ENCODE peak calls at places on chromosome 20, in four cellular contexts. I is H1, Y is HepG2, R is A549. U is an unnamed sample.

GRCh38 chr20:48574383-48574782 is 253.4 kb downstream of the PREX1 start:
- DNase-seq in I (no peak), Y (no peak), R (peak; percentile 68), U (peak; percentile 17)

GRCh38 chr20:25237610-25238318 is 10.1 kb upstream of the PYGB start:
- DNase-seq in I (no peak), Y (peak; percentile 90), R (peak; percentile 99), U (peak; percentile 65)

GRCh38 chr20:1302578-1303541 is 26.1 kb downstream of the SDCBP2 start:
- DNase-seq in I (no peak), Y (no peak), R (no peak), U (no peak)

GRCh38 chr20:25308083-25308491 is 60.2 kb downstream of the PYGB start:
- DNase-seq in I (no peak), Y (no peak), R (no peak), U (no peak)

GRCh38 chr20:17226410-17227198 is at the start of gene PCSK2:
- DNase-seq in I (peak; percentile 60), Y (no peak), R (peak; percentile 31), U (peak; percentile 40)

GRCh38 chr20:2753456-2754040 is 46.9 kb downstream of the CPXM1 start:
- DNase-seq in I (no peak), Y (no peak), R (no peak), U (no peak)

GRCh38 chr20:4297141-4297826 is 281.9 kb upstream of the RNF24 start:
- DNase-seq in I (no peak), Y (peak; percentile 43), R (no peak), U (no peak)

GRCh38 chr20:25220810-25221591 is 25.5 kb downstream of the ENTPD6 start:
- DNase-seq in I (no peak), Y (no peak), R (no peak), U (no peak)

GRCh38 chr20:3231889-3232588 is 7.0 kb downstream of the SLC4A11 start:
- DNase-seq in I (no peak), Y (peak; percentile 90), R (no peak), U (no peak)

GRCh38 chr20:19371112-19371511 is 158.7 kb downstream of the SLC24A3 start:
- DNase-seq in I (no peak), Y (no peak), R (no peak), U (no peak)

GRCh38 chr20:50852085-50852484 is 57.2 kb downstream of the BCAS4 start:
- DNase-seq in I (no peak), Y (no peak), R (no peak), U (no peak)

GRCh38 chr20:51985013-51985415 is 182.7 kb upstream of the SALL4 start:
- DNase-seq in I (no peak), Y (peak; percentile 54), R (peak; percentile 82), U (no peak)

GRCh38 chr20:44765647-44766367 is 20.1 kb downstream of the KCNK15 start:
- DNase-seq in I (no peak), Y (no peak), R (peak; percentile 37), U (no peak)

GRCh38 chr20:42260216-42260615 is 642.0 kb upstream of the CHD6 start:
- DNase-seq in I (no peak), Y (no peak), R (no peak), U (no peak)

GRCh38 chr20:4811661-4812181 is 90.0 kb downstream of the PRND start:
- DNase-seq in I (no peak), Y (no peak), R (no peak), U (no peak)

GRCh38 chr20:17885544-17885943 is 83.0 kb downstream of the SNX5 start:
- DNase-seq in I (no peak), Y (no peak), R (no peak), U (no peak)

GRCh38 chr20:15061955-15062354 is 724.5 kb upstream of the FLRT3 start:
- DNase-seq in I (no peak), Y (peak; percentile 97), R (peak; percentile 34), U (no peak)

GRCh38 chr20:49668181-49668877 is 45.3 kb downstream of the B4GALT5 start:
- DNase-seq in I (no peak), Y (no peak), R (no peak), U (peak; percentile 92)

GRCh38 chr20:5845686-5846651 is 95.8 kb downstream of the SHLD1 start:
- DNase-seq in I (no peak), Y (no peak), R (peak; percentile 39), U (no peak)
- TF ChIP-seq PHF8 in I (no peak), Y (no peak), R (no peak), U (no peak)

DNA sequence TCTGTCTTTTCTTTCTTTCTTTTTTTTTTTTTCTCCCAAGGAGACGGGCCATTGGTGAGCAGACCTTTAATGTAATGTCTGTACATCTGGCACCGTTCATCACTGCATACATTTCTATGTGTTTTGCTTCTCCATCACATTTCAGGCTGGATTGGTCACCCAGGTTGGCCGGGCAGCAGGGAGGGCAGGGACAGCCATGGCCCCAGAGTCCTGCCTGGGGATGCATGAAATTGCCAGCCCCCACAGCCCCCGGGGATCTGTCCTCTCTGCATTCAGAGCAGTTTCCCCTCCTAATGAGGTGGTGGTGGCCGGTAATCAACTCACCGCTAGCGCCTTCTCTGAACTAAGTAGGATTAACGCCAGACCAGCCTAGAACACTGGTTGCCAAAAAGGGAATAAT is 50.4 kb downstream of the APCDD1L start:
- DNase-seq in I (no peak), Y (no peak), R (no peak), U (no peak)
- TF ChIP-seq PHF8 in I (no peak), Y (no peak), R (no peak), U (no peak)

DNA sequence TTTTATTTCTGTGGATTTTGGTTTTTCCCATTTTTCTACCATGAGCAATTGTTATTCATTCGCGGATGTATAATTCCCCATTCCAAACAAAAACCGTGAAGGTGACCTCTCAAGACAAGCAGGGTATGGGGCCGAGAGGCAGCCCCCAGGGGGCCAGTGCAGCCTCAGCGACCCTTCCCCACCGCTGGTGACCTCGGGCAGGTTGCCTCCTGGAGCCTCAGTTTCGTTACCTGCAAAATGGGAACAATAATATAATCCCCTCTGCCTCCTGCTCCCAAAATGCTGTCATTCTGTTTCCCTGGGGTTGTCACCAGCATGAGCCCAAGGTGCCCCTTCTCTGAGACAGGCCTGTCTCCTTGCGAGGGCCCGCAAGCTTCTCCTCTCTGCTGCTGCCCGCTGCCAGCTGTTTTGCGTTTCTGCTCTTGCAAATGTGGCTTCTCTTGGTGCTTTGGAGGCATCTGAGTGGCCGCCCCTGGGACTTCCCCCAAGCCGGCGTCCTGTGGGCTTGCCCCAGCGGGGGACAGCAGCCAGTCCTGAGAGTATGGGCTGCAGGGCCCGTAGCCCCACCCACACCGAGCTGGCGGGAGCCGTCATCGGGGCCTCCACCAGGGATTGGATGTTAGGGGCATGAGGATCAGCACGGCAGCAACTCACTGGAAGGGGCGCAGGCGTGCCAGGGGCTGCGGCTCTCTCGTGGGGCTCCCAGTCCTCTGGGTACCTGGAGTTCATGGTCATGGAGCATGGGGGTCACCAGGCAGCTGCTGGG is 161.9 kb downstream of the TAF4 start:
- DNase-seq in I (no peak), Y (no peak), R (no peak), U (no peak)
- TF ChIP-seq PHF8 in I (no peak), Y (no peak), R (no peak), U (no peak)

GRCh38 chr20:57008217-57008616 is 258.2 kb downstream of the BMP7 start:
- DNase-seq in I (no peak), Y (no peak), R (peak; percentile 24), U (no peak)
- TF ChIP-seq PHF8 in I (no peak), Y (no peak), R (no peak), U (no peak)

GRCh38 chr20:34988176-34988540 is 32.5 kb downstream of the MYH7B start:
- DNase-seq in I (no peak), Y (no peak), R (no peak), U (no peak)
- TF ChIP-seq PHF8 in I (no peak), Y (no peak), R (no peak), U (no peak)

GRCh38 chr20:33162753-33163152 is 5.2 kb upstream of the BPIFA2 start:
- DNase-seq in I (no peak), Y (no peak), R (no peak), U (no peak)
- TF ChIP-seq PHF8 in I (no peak), Y (no peak), R (no peak), U (no peak)

GRCh38 chr20:64158346-64159285 is 5.6 kb upstream of the MYT1 start:
- DNase-seq in I (no peak), Y (no peak), R (no peak), U (no peak)
- TF ChIP-seq PHF8 in I (no peak), Y (no peak), R (no peak), U (no peak)

DNA sequence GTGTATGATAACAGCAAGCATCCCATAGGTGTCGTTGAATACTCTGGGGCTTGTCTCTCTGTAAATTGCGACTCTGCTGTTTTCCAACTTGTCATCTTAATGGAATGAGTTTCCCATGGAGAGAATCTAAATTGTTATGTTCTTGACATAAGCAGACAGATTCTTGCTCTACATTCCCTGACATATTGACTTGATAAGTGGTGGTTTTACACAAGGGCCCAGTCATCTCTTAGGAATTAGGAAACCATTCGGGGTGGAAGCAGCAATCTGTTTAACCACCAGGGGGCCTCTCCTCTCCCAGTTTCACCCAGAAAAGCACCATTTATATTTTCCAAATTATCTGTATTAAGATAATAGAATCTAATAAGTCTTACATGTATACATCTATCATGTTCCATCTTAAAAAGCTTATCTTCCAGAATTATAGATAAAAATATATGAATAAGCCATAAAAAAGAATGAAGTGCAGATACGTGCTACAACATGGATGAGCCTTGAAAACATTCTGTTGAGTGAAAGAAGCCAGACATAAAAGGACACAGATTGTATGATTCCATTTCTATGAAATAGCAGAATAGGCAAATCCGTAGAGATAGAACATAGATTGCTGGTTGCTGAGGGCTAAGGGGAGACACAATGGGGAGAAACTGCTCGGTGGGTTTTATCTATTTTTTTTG is 23.1 kb upstream of the MROH8 start:
- DNase-seq in I (peak; percentile 10), Y (peak; percentile 81), R (peak; percentile 72), U (peak; percentile 59)
- TF ChIP-seq PHF8 in I (no peak), Y (no peak), R (no peak), U (no peak)

GRCh38 chr20:47379433-47380150 is 23.1 kb upstream of the ZMYND8 start:
- DNase-seq in I (no peak), Y (no peak), R (peak; percentile 92), U (peak; percentile 77)
- TF ChIP-seq PHF8 in I (no peak), Y (no peak), R (no peak), U (no peak)

GRCh38 chr20:34334654-34335407 is 28.2 kb upstream of the ITCH start:
- DNase-seq in I (no peak), Y (peak; percentile 83), R (no peak), U (peak; percentile 22)
- TF ChIP-seq PHF8 in I (no peak), Y (no peak), R (no peak), U (no peak)

U was measured in K562.